ENCODE peak calls at places on chromosomes 6 and 20, in six cellular contexts. D is naive thymus-derived CD8-positive, alpha-beta T cell; K is stimulated activated CD4-positive, alpha-beta T cell treated with anti-CD3 and anti-CD28 coated beads, TNF-alpha, amount 100 ng/mL, for 48 hours; U is M059J; B is T-helper 1 cell; C is activated T-helper 2 cell treated with anti-CD3 and anti-CD28 coated beads, Interferon-gamma antibody, Interleukin-2, Interleukin-4, amounts not matched to agents 10 μg/mL and 5 μg/mL and 100 μg/mL, durations not matched to agents 14 hours and 24 hours and 36 hours. M is an unnamed sample.

GRCh38 chr6:167119680-167120556 is 3.0 kb upstream of the CCR6 start:
- DNase-seq in D (no peak), B (peak), C (no peak), U (no peak), K (no peak), M (no peak)

GRCh38 chr6:81820979-81821378 is 68.5 kb upstream of the TENT5A start:
- DNase-seq in U (peak), K (no peak), B (no peak), D (no peak), C (no peak), M (no peak)

GRCh38 chr20:31695849-31696804 is 26.5 kb downstream of the BCL2L1 start:
- DNase-seq in C (no peak), K (no peak), U (peak), D (no peak), B (no peak), M (peak)

GRCh38 chr6:29665942-29666825 is 9.3 kb downstream of the MOG start:
- DNase-seq in C (no peak), B (no peak), K (no peak), U (no peak), D (no peak), M (no peak)

GRCh38 chr6:112428477-112428876 is 81.3 kb downstream of the RFPL4B start:
- DNase-seq in B (no peak), K (no peak), C (no peak), D (no peak), U (no peak), M (no peak)

GRCh38 chr20:21096321-21097043 is 9.7 kb downstream of the LINC00237 start:
- DNase-seq in U (peak), B (no peak), K (no peak), C (no peak), D (no peak), M (peak)

GRCh38 chr6:42278131-42278853 is 60.6 kb upstream of the MRPS10 start:
- DNase-seq in U (no peak), D (no peak), C (no peak), K (no peak), B (no peak), M (no peak)

GRCh38 chr6:14661188-14661587 is 543.6 kb downstream of the CD83 start:
- DNase-seq in C (peak), K (no peak), U (peak), B (no peak), D (no peak), M (no peak)

GRCh38 chr20:64146301-64146935 is 17.8 kb upstream of the MYT1 start:
- DNase-seq in U (no peak), D (no peak), B (no peak), K (no peak), C (no peak), M (no peak)

GRCh38 chr20:51661609-51662178 is 106.5 kb downstream of the ATP9A start:
- DNase-seq in B (no peak), K (peak), C (peak), U (peak), D (no peak), M (peak)

M was measured in endothelial cell of umbilical vein.